ENCODE peak calls at places on chromosomes 6 and 20, in five cellular contexts. One of them, this sample, is unnamed.

GRCh38 chr6:52049252-52050050 is 38.0 kb downstream of the PKHD1 start:
- DNase-seq in HepG2: peak; percentile 33
- DNase-seq in GM12878: peak; percentile 11
- DNase-seq in K562: peak; percentile 38
- DNase-seq in A549: peak; percentile 21
- DNase-seq in this sample: peak; percentile 49

GRCh38 chr6:156719395-156719719 is 57.8 kb upstream of the ARID1B start:
- DNase-seq in A549: no peak
- DNase-seq in HepG2: no peak
- DNase-seq in K562: no peak
- DNase-seq in GM12878: no peak
- DNase-seq in this sample: no peak

GRCh38 chr6:39029156-39030011 is 19.2 kb upstream of the GLP1R start:
- DNase-seq in K562: peak; percentile 80
- DNase-seq in GM12878: no peak
- DNase-seq in HepG2: peak; percentile 22
- DNase-seq in A549: peak; percentile 4
- DNase-seq in this sample: peak; percentile 11

GRCh38 chr6:13360671-13361540 is 32.6 kb upstream of the TBC1D7 start:
- DNase-seq in K562: peak; percentile 65
- DNase-seq in A549: no peak
- DNase-seq in GM12878: no peak
- DNase-seq in HepG2: no peak
- DNase-seq in this sample: no peak

GRCh38 chr6:170107606-170108222 is 183.2 kb downstream of the DLL1 start:
- DNase-seq in K562: no peak
- DNase-seq in HepG2: no peak
- DNase-seq in A549: no peak
- DNase-seq in GM12878: no peak
- DNase-seq in this sample: no peak

GRCh38 chr6:52511572-52512151 is 65.2 kb downstream of the TRAM2 start:
- DNase-seq in A549: no peak
- DNase-seq in GM12878: no peak
- DNase-seq in HepG2: no peak
- DNase-seq in K562: peak; percentile 33
- DNase-seq in this sample: peak; percentile 51

GRCh38 chr6:97049254-97050004 is 124.9 kb downstream of the KLHL32 start:
- DNase-seq in K562: no peak
- DNase-seq in HepG2: peak; percentile 33
- DNase-seq in GM12878: peak; percentile 57
- DNase-seq in A549: no peak
- DNase-seq in this sample: no peak

GRCh38 chr6:89412071-89413005 is at the start of gene RRAGD:
- DNase-seq in A549: peak; percentile 12
- DNase-seq in K562: no peak
- DNase-seq in GM12878: no peak
- DNase-seq in HepG2: no peak
- DNase-seq in this sample: no peak

GRCh38 chr6:101396552-101397173 is 3.2 kb downstream of the GRIK2 start:
- DNase-seq in GM12878: no peak
- DNase-seq in K562: peak; percentile 29
- DNase-seq in HepG2: peak; percentile 36
- DNase-seq in A549: peak; percentile 34
- DNase-seq in this sample: peak; percentile 46

GRCh38 chr6:134317471-134318131 is at the start of gene SGK1:
- DNase-seq in HepG2: no peak
- DNase-seq in A549: peak; percentile 18
- DNase-seq in K562: no peak
- DNase-seq in GM12878: no peak
- DNase-seq in this sample: peak; percentile 29

GRCh38 chr20:4592316-4593148 is 129.2 kb upstream of the PRND start:
- DNase-seq in K562: peak; percentile 66
- DNase-seq in HepG2: peak; percentile 81
- DNase-seq in A549: peak; percentile 78
- DNase-seq in GM12878: no peak
- DNase-seq in this sample: peak; percentile 48

GRCh38 chr6:28081486-28081751 is 1.1 kb downstream of the ZNF165 start:
- DNase-seq in A549: no peak
- DNase-seq in GM12878: peak; percentile 54
- DNase-seq in K562: peak; percentile 32
- DNase-seq in HepG2: no peak
- DNase-seq in this sample: no peak

GRCh38 chr20:5928831-5929715 is 21.3 kb downstream of the TRMT6 start:
- DNase-seq in HepG2: no peak
- DNase-seq in GM12878: no peak
- DNase-seq in A549: no peak
- DNase-seq in K562: no peak
- DNase-seq in this sample: no peak

GRCh38 chr6:50849781-50850180 is 31.1 kb downstream of the TFAP2B start:
- DNase-seq in HepG2: no peak
- DNase-seq in A549: no peak
- DNase-seq in K562: no peak
- DNase-seq in GM12878: no peak
- DNase-seq in this sample: no peak

GRCh38 chr6:46440133-46440532 is 51.1 kb downstream of the RCAN2 start:
- DNase-seq in GM12878: no peak
- DNase-seq in K562: no peak
- DNase-seq in HepG2: no peak
- DNase-seq in A549: no peak
- DNase-seq in this sample: no peak

GRCh38 chr20:36883972-36884535 is 8.1 kb downstream of the TLDC2 start:
- DNase-seq in HepG2: no peak
- DNase-seq in GM12878: no peak
- DNase-seq in A549: no peak
- DNase-seq in K562: no peak
- DNase-seq in this sample: no peak

GRCh38 chr20:45340951-45341350 is 7.3 kb downstream of the SDC4 start:
- DNase-seq in HepG2: peak; percentile 70
- DNase-seq in K562: no peak
- DNase-seq in GM12878: no peak
- DNase-seq in A549: no peak
- DNase-seq in this sample: no peak

DNA sequence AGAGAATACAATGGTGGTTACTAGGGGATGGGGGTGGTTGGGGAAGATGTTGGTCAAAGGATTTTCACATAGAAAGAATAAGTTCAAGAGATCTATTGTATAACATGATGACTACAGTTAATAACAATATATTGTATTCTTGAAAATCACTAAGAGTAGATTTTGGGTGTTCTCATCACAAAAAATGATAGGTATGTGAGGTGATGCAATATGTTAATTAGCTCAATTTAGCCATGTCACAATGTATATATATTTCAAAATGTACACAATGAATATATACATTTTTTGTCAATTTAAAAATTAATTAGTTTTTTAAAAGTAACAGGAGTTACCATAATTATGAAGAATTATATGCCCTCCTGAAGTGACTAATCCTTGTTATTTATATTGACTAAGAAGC is 22.3 kb downstream of the ZNF133 start:
- DNase-seq in K562: no peak
- DNase-seq in GM12878: no peak
- DNase-seq in HepG2: no peak
- DNase-seq in A549: no peak
- DNase-seq in this sample: no peak
- H3K4me2 ChIP-seq in K562: no peak overlapping the region
- H3K4me2 ChIP-seq in GM12878: no peak overlapping the region
- H3K4me2 ChIP-seq in HepG2: no peak overlapping the region
- H3K4me2 ChIP-seq in A549: no peak overlapping the region
- H3K4me2 ChIP-seq in this sample: no peak overlapping the region

GRCh38 chr6:21523652-21524051 is 69.9 kb upstream of the SOX4 start:
- DNase-seq in GM12878: no peak
- DNase-seq in HepG2: no peak
- DNase-seq in A549: no peak
- DNase-seq in K562: peak; percentile 16
- DNase-seq in this sample: no peak
- TF ChIP-seq MYC in GM12878: no peak
- TF ChIP-seq MYC in HepG2: no peak
- TF ChIP-seq MYC in A549: no peak
- TF ChIP-seq MYC in K562: no peak
- TF ChIP-seq MYC in this sample: no peak

DNA sequence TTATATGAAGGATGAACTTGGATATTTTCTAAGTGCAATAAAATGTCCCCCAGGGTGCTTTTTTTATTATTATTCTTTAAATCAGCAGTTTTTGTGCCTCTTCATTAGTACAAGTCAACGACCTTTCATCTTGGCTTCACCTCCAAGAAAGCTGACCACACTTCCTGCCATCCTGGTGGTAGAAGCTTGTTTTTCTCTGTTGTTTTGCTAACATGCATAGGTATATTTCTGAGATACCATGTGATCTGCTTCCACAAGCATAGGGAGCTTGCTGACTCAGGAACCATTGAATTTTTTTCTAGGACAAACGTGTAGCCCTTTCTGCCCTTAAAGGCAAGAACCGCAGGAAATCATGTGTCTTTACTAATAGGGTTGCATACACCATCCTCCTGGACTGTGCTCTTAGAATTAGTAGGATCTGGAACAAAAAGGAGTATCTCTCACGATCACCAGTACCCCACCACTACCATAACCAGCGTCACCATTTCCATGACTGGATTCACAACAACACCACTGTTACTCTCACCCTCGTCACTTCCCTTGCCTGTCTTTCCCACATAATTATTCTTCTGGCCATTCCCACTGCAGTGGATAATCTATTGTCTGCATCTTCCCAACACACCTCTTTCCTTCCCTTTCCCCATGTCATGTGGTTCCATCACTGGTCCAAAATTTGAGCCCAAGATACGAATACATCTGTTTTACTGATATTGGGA is 207.1 kb downstream of the MAFB start:
- DNase-seq in A549: no peak
- DNase-seq in HepG2: no peak
- DNase-seq in GM12878: no peak
- DNase-seq in K562: no peak
- DNase-seq in this sample: no peak
- H3K4me2 ChIP-seq in A549: no peak overlapping the region
- H3K4me2 ChIP-seq in HepG2: no peak overlapping the region
- H3K4me2 ChIP-seq in GM12878: no peak overlapping the region
- H3K4me2 ChIP-seq in K562: no peak overlapping the region
- H3K4me2 ChIP-seq in this sample: no peak overlapping the region

DNA sequence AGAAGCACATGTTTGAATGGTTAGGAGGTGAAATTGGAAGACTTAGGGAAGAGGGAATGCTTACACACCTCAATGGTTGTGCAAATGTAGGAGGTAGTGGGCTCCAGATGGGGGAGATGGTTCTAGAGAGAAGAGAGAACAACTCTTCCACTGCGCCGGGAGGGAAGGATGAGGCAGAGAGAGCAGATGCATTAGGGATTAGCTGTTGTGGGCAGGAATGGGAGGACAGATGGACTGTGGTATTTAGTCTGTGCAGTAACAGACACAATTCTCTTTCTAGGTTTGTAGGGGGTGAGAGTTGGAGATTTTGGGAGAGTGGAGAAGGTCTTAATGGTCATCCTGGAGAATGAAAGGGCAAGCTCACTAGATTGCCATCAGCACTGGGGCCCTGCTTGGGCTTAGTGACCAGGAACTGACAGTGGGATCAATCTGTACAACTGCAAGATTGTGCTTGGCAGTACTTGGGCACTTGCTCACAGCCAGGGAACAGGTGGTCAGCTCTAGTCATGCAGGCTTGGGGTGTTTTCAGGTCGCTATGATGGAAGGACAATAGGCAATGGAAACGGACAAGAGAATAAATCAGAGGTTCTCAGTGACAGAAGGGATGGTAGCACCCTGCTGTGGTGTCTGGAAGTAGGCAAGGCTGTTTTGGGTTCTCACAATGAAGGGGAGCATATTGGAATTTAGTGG is 182.0 kb upstream of the MYLIP start:
- DNase-seq in HepG2: no peak
- DNase-seq in K562: no peak
- DNase-seq in GM12878: no peak
- DNase-seq in A549: no peak
- DNase-seq in this sample: no peak
- TF ChIP-seq MYC in HepG2: no peak
- TF ChIP-seq MYC in K562: no peak
- TF ChIP-seq MYC in GM12878: no peak
- TF ChIP-seq MYC in A549: no peak
- TF ChIP-seq MYC in this sample: no peak

GRCh38 chr6:154690857-154691256 is 42.4 kb upstream of the SCAF8 start:
- DNase-seq in K562: no peak
- DNase-seq in HepG2: no peak
- DNase-seq in GM12878: no peak
- DNase-seq in A549: no peak
- DNase-seq in this sample: no peak

DNA sequence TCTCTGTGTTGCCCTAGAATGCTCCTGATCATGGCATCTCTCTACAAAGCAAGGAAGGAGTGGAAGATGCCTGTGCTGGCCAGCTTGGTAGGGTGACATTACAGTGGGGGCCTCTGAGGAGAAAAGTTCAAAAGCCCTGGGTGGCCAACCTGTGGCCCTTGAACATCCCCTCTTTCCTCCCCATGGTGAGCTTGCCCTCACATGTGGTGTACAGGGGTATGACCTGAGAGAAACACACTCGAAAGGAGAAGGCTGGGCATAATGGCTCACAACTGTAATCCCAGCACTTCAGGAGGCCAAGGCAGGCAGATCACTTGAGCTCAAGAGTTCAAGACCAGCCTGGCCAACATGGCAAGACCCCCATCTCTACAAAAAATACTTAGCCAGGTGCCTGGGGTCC is 36.6 kb upstream of the SCAF8 start:
- DNase-seq in GM12878: no peak
- DNase-seq in A549: no peak
- DNase-seq in K562: no peak
- DNase-seq in HepG2: no peak
- DNase-seq in this sample: no peak
- H3K4me2 ChIP-seq in GM12878: no peak overlapping the region
- H3K4me2 ChIP-seq in A549: no peak overlapping the region
- H3K4me2 ChIP-seq in K562: no peak overlapping the region
- H3K4me2 ChIP-seq in HepG2: no peak overlapping the region
- H3K4me2 ChIP-seq in this sample: no peak overlapping the region

GRCh38 chr6:6688951-6689350 is 100.4 kb downstream of the LY86 start:
- DNase-seq in HepG2: no peak
- DNase-seq in K562: no peak
- DNase-seq in A549: no peak
- DNase-seq in GM12878: no peak
- DNase-seq in this sample: peak; percentile 77
- TF ChIP-seq MYC in HepG2: no peak
- TF ChIP-seq MYC in K562: no peak
- TF ChIP-seq MYC in A549: no peak
- TF ChIP-seq MYC in GM12878: no peak
- TF ChIP-seq MYC in this sample: no peak

This sample was measured in endothelial cell of umbilical vein.